ENCODE peak calls at places on chromosomes 11 and 22, in five cellular contexts. One of them, this sample, is unnamed.

GRCh38 chr22:17403906-17404305 is 34.6 kb downstream of the CECR2 start:
- DNase-seq in NCI-H2081: no peak
- DNase-seq in cardiac fibroblast: peak; percentile 57
- DNase-seq in NCI-H748 treated with DMSO at 0.1 percent for 48 hours: no peak
- DNase-seq in EH: no peak
- DNase-seq in this sample: no peak

GRCh38 chr11:79167510-79168188 is 273.2 kb downstream of the TENM4 start:
- DNase-seq in NCI-H2081: no peak
- DNase-seq in cardiac fibroblast: no peak
- DNase-seq in NCI-H748 treated with DMSO at 0.1 percent for 48 hours: no peak
- DNase-seq in EH: no peak
- DNase-seq in this sample: no peak

GRCh38 chr11:1779806-1780699 is 16.3 kb upstream of the CTSD start:
- DNase-seq in NCI-H2081: no peak
- DNase-seq in cardiac fibroblast: no peak
- DNase-seq in NCI-H748 treated with DMSO at 0.1 percent for 48 hours: no peak
- DNase-seq in EH: no peak
- DNase-seq in this sample: no peak

GRCh38 chr11:15057352-15057751 is 16.0 kb upstream of the CALCB start:
- DNase-seq in NCI-H2081: no peak
- DNase-seq in cardiac fibroblast: no peak
- DNase-seq in NCI-H748 treated with DMSO at 0.1 percent for 48 hours: no peak
- DNase-seq in EH: no peak
- DNase-seq in this sample: no peak

GRCh38 chr11:79400206-79400605 is 40.6 kb downstream of the TENM4 start:
- DNase-seq in NCI-H2081: no peak
- DNase-seq in cardiac fibroblast: no peak
- DNase-seq in NCI-H748 treated with DMSO at 0.1 percent for 48 hours: no peak
- DNase-seq in EH: no peak
- DNase-seq in this sample: no peak

GRCh38 chr22:28023774-28024173 is 104.7 kb upstream of the PITPNB start:
- DNase-seq in NCI-H2081: no peak
- DNase-seq in cardiac fibroblast: no peak
- DNase-seq in NCI-H748 treated with DMSO at 0.1 percent for 48 hours: no peak
- DNase-seq in EH: no peak
- DNase-seq in this sample: no peak

GRCh38 chr11:115111066-115111465 is 393.1 kb downstream of the CADM1 start:
- DNase-seq in NCI-H2081: no peak
- DNase-seq in cardiac fibroblast: no peak
- DNase-seq in NCI-H748 treated with DMSO at 0.1 percent for 48 hours: no peak
- DNase-seq in EH: no peak
- DNase-seq in this sample: no peak

GRCh38 chr11:73538381-73538872 is 59.5 kb downstream of the FAM168A start:
- DNase-seq in NCI-H2081: no peak
- DNase-seq in cardiac fibroblast: no peak
- DNase-seq in NCI-H748 treated with DMSO at 0.1 percent for 48 hours: no peak
- DNase-seq in EH: peak; percentile 25
- DNase-seq in this sample: no peak

GRCh38 chr22:43399338-43399979 is 12.4 kb upstream of the MPPED1 start:
- DNase-seq in NCI-H2081: no peak
- DNase-seq in cardiac fibroblast: no peak
- DNase-seq in NCI-H748 treated with DMSO at 0.1 percent for 48 hours: no peak
- DNase-seq in EH: no peak
- DNase-seq in this sample: no peak

GRCh38 chr11:10379871-10380568 is 75.0 kb upstream of the AMPD3 start:
- DNase-seq in NCI-H2081: peak; percentile 36
- DNase-seq in cardiac fibroblast: no peak
- DNase-seq in NCI-H748 treated with DMSO at 0.1 percent for 48 hours: no peak
- DNase-seq in EH: no peak
- DNase-seq in this sample: no peak

GRCh38 chr22:36136475-36136874 is 24.1 kb downstream of the APOL3 start:
- DNase-seq in NCI-H2081: no peak
- DNase-seq in cardiac fibroblast: peak; percentile 51
- DNase-seq in NCI-H748 treated with DMSO at 0.1 percent for 48 hours: no peak
- DNase-seq in EH: peak; percentile 75
- DNase-seq in this sample: no peak

GRCh38 chr11:70594031-70594430 is 195.7 kb downstream of the CTTN start:
- DNase-seq in NCI-H2081: no peak
- DNase-seq in cardiac fibroblast: no peak
- DNase-seq in NCI-H748 treated with DMSO at 0.1 percent for 48 hours: no peak
- DNase-seq in EH: no peak
- DNase-seq in this sample: no peak

GRCh38 chr11:100403817-100404216 is 283.3 kb upstream of the ARHGAP42 start:
- DNase-seq in NCI-H2081: no peak
- DNase-seq in cardiac fibroblast: peak; percentile 32
- DNase-seq in NCI-H748 treated with DMSO at 0.1 percent for 48 hours: no peak
- DNase-seq in EH: peak; percentile 82
- DNase-seq in this sample: no peak

GRCh38 chr22:26681395-26681821 is 24.0 kb downstream of the MIAT start:
- DNase-seq in NCI-H2081: no peak
- DNase-seq in cardiac fibroblast: peak; percentile 89
- DNase-seq in NCI-H748 treated with DMSO at 0.1 percent for 48 hours: no peak
- DNase-seq in EH: peak; percentile 87
- DNase-seq in this sample: no peak

GRCh38 chr22:27231266-27231665 is 570.3 kb downstream of the MN1 start:
- DNase-seq in NCI-H2081: no peak
- DNase-seq in cardiac fibroblast: no peak
- DNase-seq in NCI-H748 treated with DMSO at 0.1 percent for 48 hours: no peak
- DNase-seq in EH: no peak
- DNase-seq in this sample: no peak

GRCh38 chr11:19071255-19071654 is 10.7 kb upstream of the MRGPRX2 start:
- DNase-seq in NCI-H2081: peak; percentile 84
- DNase-seq in cardiac fibroblast: peak; percentile 91
- DNase-seq in NCI-H748 treated with DMSO at 0.1 percent for 48 hours: peak; percentile 74
- DNase-seq in EH: peak; percentile 90
- DNase-seq in this sample: peak; percentile 17

GRCh38 chr22:20091690-20092476 is 11.8 kb downstream of the DGCR8 start:
- DNase-seq in NCI-H2081: no peak
- DNase-seq in cardiac fibroblast: no peak
- DNase-seq in NCI-H748 treated with DMSO at 0.1 percent for 48 hours: no peak
- DNase-seq in EH: no peak
- DNase-seq in this sample: no peak

GRCh38 chr11:44031549-44031948 is 16.2 kb upstream of the ACCSL start:
- DNase-seq in NCI-H2081: no peak
- DNase-seq in cardiac fibroblast: no peak
- DNase-seq in NCI-H748 treated with DMSO at 0.1 percent for 48 hours: no peak
- DNase-seq in EH: no peak
- DNase-seq in this sample: no peak

GRCh38 chr11:64121637-64122410 is 44.1 kb downstream of the MACROD1 start:
- DNase-seq in NCI-H2081: no peak
- DNase-seq in cardiac fibroblast: peak; percentile 69
- DNase-seq in NCI-H748 treated with DMSO at 0.1 percent for 48 hours: no peak
- DNase-seq in EH: peak; percentile 97
- DNase-seq in this sample: no peak

GRCh38 chr22:35525687-35526332 is 14.8 kb upstream of the RASD2 start:
- DNase-seq in NCI-H2081: peak; percentile 65
- DNase-seq in cardiac fibroblast: no peak
- DNase-seq in NCI-H748 treated with DMSO at 0.1 percent for 48 hours: no peak
- DNase-seq in EH: no peak
- DNase-seq in this sample: no peak

GRCh38 chr11:102513869-102514268 is 16.7 kb downstream of the MMP7 start:
- DNase-seq in NCI-H2081: no peak
- DNase-seq in cardiac fibroblast: peak; percentile 46
- DNase-seq in NCI-H748 treated with DMSO at 0.1 percent for 48 hours: no peak
- DNase-seq in EH: peak; percentile 53
- DNase-seq in this sample: no peak

GRCh38 chr11:100823360-100823759 is 136.3 kb downstream of the ARHGAP42 start:
- DNase-seq in NCI-H2081: no peak
- DNase-seq in cardiac fibroblast: peak; percentile 62
- DNase-seq in NCI-H748 treated with DMSO at 0.1 percent for 48 hours: no peak
- DNase-seq in EH: peak; percentile 26
- DNase-seq in this sample: no peak

GRCh38 chr11:36509265-36509664 is 807 bp downstream of the TRAF6 start:
- DNase-seq in NCI-H2081: no peak
- DNase-seq in cardiac fibroblast: peak; percentile 52
- DNase-seq in NCI-H748 treated with DMSO at 0.1 percent for 48 hours: no peak
- DNase-seq in EH: peak; percentile 63
- DNase-seq in this sample: no peak

GRCh38 chr11:15742626-15743243 is 613.6 kb downstream of the SOX6 start:
- DNase-seq in NCI-H2081: peak; percentile 4
- DNase-seq in cardiac fibroblast: peak; percentile 27
- DNase-seq in NCI-H748 treated with DMSO at 0.1 percent for 48 hours: peak; percentile 82
- DNase-seq in EH: peak; percentile 13
- DNase-seq in this sample: no peak

GRCh38 chr11:126282361-126282741 is 542 bp upstream of the TIRAP start:
- DNase-seq in NCI-H2081: peak; percentile 46
- DNase-seq in cardiac fibroblast: peak; percentile 43
- DNase-seq in NCI-H748 treated with DMSO at 0.1 percent for 48 hours: no peak
- DNase-seq in EH: peak; percentile 43
- DNase-seq in this sample: peak; percentile 24

This sample was measured in T-helper 17 cell.